ENCODE peak calls at places on chromosomes 11 and 22, in five cellular contexts. A, I, D, Q and M are unnamed samples.

GRCh38 chr11:130831506-130832385 is 84.5 kb downstream of the SNX19 start:
- DNase-seq in A (no peak), D (peak; percentile 52), I (no peak), Q (no peak), M (no peak)

GRCh38 chr22:41447435-41448188 is 1.0 kb upstream of the TOB2 start:
- DNase-seq in A (peak; percentile 89), D (peak; percentile 84), Q (peak; percentile 85), I (peak; percentile 86), M (peak; percentile 83)

GRCh38 chr11:20068691-20069090 is 91.6 kb downstream of the DBX1 start:
- DNase-seq in Q (no peak), D (no peak), A (no peak), I (no peak), M (no peak)

GRCh38 chr11:120384476-120384875 is 48.3 kb downstream of the ARHGEF12 start:
- DNase-seq in Q (no peak), I (no peak), D (no peak), A (no peak), M (no peak)

GRCh38 chr11:108122166-108122628 is 830 bp downstream of the ACAT1 start:
- DNase-seq in Q (peak; percentile 56), D (peak; percentile 16), I (no peak), A (no peak), M (no peak)

GRCh38 chr22:23182289-23183106 is 2.2 kb downstream of the BCR start:
- DNase-seq in Q (peak; percentile 37), A (no peak), I (peak; percentile 90), D (peak; percentile 56), M (no peak)

GRCh38 chr22:19962909-19963806 is 21.5 kb upstream of the TXNRD2 start:
- DNase-seq in I (peak; percentile 65), A (no peak), D (peak; percentile 95), Q (peak; percentile 81), M (peak; percentile 97)

GRCh38 chr22:42296381-42296853 is 26.0 kb upstream of the TCF20 start:
- DNase-seq in D (peak; percentile 53), A (peak; percentile 75), I (no peak), Q (no peak), M (no peak)

GRCh38 chr22:45240810-45241631 is at the start of gene KIAA0930:
- DNase-seq in A (peak; percentile 93), I (peak; percentile 99), Q (peak; percentile 74), D (peak; percentile 89), M (peak; percentile 74)

DNA sequence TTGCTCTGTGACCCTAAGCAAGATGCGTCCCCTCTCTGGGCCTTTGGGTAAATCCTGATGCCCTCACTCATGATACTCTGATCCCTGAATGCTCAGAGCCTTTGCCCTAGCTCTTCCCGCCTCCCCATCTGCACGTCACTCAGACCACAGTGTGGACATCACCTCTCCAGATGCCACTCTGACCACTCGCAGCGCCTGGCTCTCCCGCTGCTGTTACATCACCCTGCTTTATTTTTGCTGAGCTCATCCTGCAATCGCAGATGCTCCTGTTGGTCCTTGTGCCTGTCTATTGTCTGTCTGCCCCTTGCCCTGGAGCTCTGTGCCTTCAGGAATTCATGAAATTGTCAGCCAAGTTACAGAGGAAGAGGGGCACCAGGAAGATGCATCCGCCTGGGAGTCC is 5.5 kb downstream of the OSM start:
- DNase-seq in D (no peak), I (peak; percentile 85), A (no peak), Q (peak; percentile 57), M (no peak)
- H3K4me1 ChIP-seq in D (peaks cover 4% of the 10 kb centered on the region), I (peaks cover 16% of the 10 kb centered on the region), A (peaks cover 11% of the 10 kb centered on the region), Q (peaks cover 43% of the 10 kb centered on the region), M (peaks cover 25% of the 10 kb centered on the region)

DNA sequence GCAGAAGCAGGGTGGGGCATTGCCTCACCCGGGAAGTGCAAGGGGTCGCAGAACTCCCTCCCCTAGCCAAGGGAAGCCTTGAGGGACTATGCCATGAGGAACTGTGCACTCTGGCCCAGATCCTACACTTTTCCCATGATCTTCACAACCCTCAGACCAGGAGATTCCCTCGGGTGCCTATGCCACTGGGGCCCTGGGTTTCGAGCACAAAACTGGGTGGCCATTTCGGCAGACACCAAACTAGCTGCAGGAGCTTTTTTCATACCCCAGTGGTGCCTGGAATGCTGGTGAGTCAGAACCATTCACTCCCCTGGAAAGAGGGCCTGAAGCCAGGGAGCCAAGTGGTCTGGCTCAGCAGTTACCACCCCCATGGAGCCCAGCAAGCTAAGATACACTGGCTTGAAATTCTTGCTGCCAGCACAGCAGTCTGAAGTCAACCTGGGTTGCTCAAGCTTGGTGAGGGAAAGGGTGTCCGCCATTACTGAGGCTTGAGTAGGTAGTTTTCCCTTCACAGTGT is 573.7 kb upstream of the ANO3 start:
- DNase-seq in D (no peak), Q (no peak), I (no peak), A (no peak), M (no peak)
- H3K9me3 ChIP-seq in D (no peaks in the 10 kb centered on the region), Q (peaks cover 9% of the 10 kb centered on the region), I (peaks cover 2% of the 10 kb centered on the region), A (no peaks in the 10 kb centered on the region), M (no peaks in the 10 kb centered on the region)

GRCh38 chr11:94924074-94925031 is 49.0 kb downstream of the CWC15 start:
- DNase-seq in I (no peak), Q (peak; percentile 42), A (no peak), D (peak; percentile 10), M (no peak)
- H3K4me3 ChIP-seq in I (no peak overlapping the region), Q (no peak overlapping the region), A (no peak overlapping the region), D (no peak overlapping the region), M (no peak overlapping the region)

DNA sequence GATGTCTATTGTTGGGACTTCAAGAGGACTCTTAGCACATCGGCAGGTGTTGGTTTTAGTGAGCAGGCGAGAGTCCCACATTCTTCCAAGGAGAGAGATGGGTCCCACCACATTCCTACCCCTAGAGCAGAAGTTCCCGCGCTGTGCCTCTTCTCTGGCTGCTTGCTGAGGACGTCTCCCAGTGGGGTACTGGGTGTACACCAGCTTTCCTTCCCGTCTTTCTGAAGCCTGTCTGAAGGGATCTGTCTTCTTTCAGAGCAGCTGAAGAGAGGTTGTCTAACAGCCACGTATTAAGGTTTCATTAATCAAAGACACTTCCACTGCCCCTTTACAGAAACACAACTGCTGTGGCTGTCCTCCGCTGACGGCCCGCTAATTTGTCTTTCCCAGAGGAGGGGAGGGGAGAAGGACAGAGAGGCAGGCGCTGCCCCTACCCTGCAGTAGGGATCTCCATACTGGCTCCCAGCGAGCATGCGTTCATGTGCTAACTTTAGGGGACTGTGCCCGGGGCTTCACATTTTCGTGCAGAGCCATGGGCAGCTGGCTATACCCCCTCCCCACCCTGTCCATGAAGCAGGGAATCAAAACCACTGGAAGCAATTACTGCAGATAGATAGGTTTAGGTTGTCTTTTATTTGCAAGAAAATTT is 56.0 kb downstream of the ZBTB16 start:
- DNase-seq in I (no peak), Q (peak; percentile 39), D (peak; percentile 20), A (peak; percentile 60), M (peak; percentile 90)
- H3K4me1 ChIP-seq in I (no peaks in the 10 kb centered on the region), Q (no peaks in the 10 kb centered on the region), D (peaks cover 32% of the 10 kb centered on the region), A (peaks cover 87% of the 10 kb centered on the region), M (peaks cover 63% of the 10 kb centered on the region)

DNA sequence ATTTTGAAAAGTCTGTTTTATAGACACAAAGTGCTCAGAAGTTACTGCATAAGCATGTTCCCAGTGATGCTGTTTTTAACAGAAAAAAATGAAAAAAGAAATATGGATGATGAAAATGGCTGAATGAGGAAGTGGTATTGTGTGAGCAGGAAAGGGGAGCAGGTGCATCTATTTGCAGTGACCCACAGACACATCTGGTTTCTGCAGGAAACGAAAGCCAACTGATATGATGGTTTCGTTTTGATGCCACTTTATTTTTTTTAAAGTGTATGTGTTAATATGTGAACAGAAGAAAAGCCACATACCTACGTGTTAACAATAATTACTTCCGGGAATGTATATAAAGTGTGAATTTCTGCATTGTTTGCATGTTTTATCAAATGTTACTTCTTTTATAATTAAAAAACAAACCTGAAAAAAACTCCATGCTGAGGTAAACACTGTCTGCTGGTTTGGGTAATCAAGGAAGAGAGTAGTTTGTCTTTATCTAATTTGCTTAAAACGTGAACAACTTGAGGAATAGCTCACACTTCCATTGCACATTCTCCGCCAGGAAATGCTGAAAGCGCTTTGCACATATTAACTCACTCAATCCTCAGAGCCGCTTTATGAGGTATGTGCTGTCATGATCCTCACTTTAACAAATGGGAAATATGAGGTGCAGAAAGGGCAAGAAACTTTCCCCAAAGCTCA is 1335.9 kb downstream of the TBC1D22A start:
- DNase-seq in D (no peak), A (no peak), I (no peak), Q (no peak), M (no peak)
- H3K9me3 ChIP-seq in D (no peaks in the 10 kb centered on the region), A (no peaks in the 10 kb centered on the region), I (no peaks in the 10 kb centered on the region), Q (no peaks in the 10 kb centered on the region), M (no peaks in the 10 kb centered on the region)

GRCh38 chr11:64268028-64268686 is 16.3 kb downstream of the BAD start:
- DNase-seq in A (no peak), I (no peak), D (no peak), Q (no peak), M (no peak)
- H3K4me3 ChIP-seq in A (peak overlapping the region; percentile 76), I (peak overlapping the region; percentile 74), D (no peak overlapping the region), Q (peak overlapping the region; percentile 32), M (peak overlapping the region; percentile 85)

GRCh38 chr22:50545522-50546325 is at the start of gene KLHDC7B:
- DNase-seq in A (no peak), Q (peak; percentile 55), I (peak; percentile 93), D (peak; percentile 16), M (no peak)

GRCh38 chr22:50544078-50544745 is 1.5 kb upstream of the KLHDC7B start:
- DNase-seq in D (peak; percentile 89), Q (peak; percentile 73), A (peak; percentile 81), I (peak; percentile 98), M (no peak)

GRCh38 chr22:50546326-50547230 is 879 bp downstream of the KLHDC7B start:
- DNase-seq in A (no peak), I (peak; percentile 87), Q (no peak), D (no peak), M (no peak)

GRCh38 chr22:50542416-50542927 is 3.2 kb upstream of the KLHDC7B start:
- DNase-seq in Q (no peak), A (no peak), I (peak; percentile 88), D (no peak), M (no peak)

DNA sequence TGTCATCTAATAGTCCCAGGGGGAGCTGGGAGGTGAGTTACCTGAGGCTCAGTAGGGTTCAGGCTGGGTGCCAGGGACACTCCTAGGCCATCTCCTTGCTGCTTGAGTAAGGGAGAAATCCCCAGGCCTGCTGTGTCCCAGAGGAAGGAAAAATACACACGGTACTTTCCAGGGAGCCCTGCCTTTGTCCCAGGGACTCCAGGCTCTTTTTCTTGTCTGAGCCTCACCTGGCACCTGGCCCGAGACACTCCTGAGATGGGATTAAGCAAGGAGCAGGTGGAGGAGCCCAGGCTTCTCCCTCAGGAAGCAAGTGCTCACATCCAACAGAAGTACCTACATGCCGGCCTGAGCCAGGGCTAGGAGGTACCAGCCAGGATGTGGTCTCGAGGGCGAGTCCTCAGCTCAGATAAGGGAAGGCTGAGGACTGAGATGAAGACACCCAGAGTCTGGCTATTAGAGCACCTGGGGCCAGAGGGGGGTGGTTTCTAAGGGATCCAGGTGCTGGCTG is 899 bp upstream of the KLHDC7B start:
- DNase-seq in Q (no peak), A (no peak), I (peak; percentile 79), D (peak; percentile 18), M (no peak)
- H3K4me1 ChIP-seq in Q (peaks cover 10% of the 10 kb centered on the region), A (peaks cover 30% of the 10 kb centered on the region), I (peaks cover 11% of the 10 kb centered on the region), D (peaks cover 13% of the 10 kb centered on the region), M (peaks cover 10% of the 10 kb centered on the region)

DNA sequence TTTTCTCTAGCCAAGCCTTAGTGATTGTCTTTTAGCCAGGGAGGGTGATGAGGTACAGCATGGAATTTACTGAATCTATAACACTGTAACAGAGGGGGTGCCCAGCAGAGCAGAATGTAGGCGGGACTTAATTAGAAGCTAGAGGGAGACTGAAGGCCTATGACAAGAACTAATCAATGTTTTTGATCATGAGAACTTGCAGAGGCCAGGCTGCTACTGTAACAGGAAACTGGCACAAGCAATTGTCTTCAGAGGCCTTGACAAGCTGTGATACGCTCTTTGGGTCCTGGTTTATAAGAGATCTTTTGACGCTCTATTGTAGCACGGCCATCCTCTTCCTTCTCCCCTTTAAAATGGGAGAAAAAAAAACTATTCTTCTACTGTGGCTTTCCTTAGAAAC is 1297.3 kb downstream of the JRKL start:
- DNase-seq in Q (no peak), A (no peak), I (no peak), D (no peak), M (no peak)
- H3K9me3 ChIP-seq in Q (peaks cover 11% of the 10 kb centered on the region), A (no peaks in the 10 kb centered on the region), I (no peaks in the 10 kb centered on the region), D (no peaks in the 10 kb centered on the region), M (no peaks in the 10 kb centered on the region)